ENCODE peak calls at places on chromosomes 5 and 9, in seven cellular contexts. V is GM23248, L is RKO, C is suprapubic skin, Y is iPS-NIHi11, T is WTC11, S is right cardiac atrium. Q is an unnamed sample.

GRCh38 chr9:6506571-6506970 is 93.6 kb downstream of the UHRF2 start:
- DNase-seq in V (peak; percentile 63), L (no peak), C (no peak), Y (no peak), T (no peak), S (no peak), Q (no peak)

GRCh38 chr9:127860779-127861178 is 6.3 kb upstream of the ENG start:
- DNase-seq in V (no peak), L (no peak), C (no peak), Y (no peak), T (no peak), S (no peak), Q (no peak)

GRCh38 chr5:136004436-136004835 is 24.4 kb upstream of the TGFBI start:
- DNase-seq in V (peak; percentile 93), L (peak; percentile 7), C (no peak), Y (no peak), T (no peak), S (no peak), Q (no peak)

GRCh38 chr9:77588319-77588937 is 59.7 kb downstream of the GNA14 start:
- DNase-seq in V (peak; percentile 90), L (peak; percentile 68), C (no peak), Y (peak; percentile 13), T (no peak), S (no peak), Q (peak; percentile 8)

GRCh38 chr9:124870723-124871122 is 8.8 kb downstream of the ARPC5L start:
- DNase-seq in V (no peak), L (peak; percentile 32), C (no peak), Y (no peak), T (no peak), S (no peak), Q (no peak)

GRCh38 chr9:81595887-81596558 is 93.3 kb downstream of the TLE1 start:
- DNase-seq in V (no peak), L (no peak), C (no peak), Y (peak; percentile 47), T (peak; percentile 39), S (no peak), Q (peak; percentile 55)

GRCh38 chr9:127237801-127238200 is 26.8 kb upstream of the GARNL3 start:
- DNase-seq in V (no peak), L (no peak), C (no peak), Y (no peak), T (no peak), S (no peak), Q (no peak)

GRCh38 chr9:130225586-130225985 is 40.0 kb upstream of the HMCN2 start:
- DNase-seq in V (no peak), L (no peak), C (no peak), Y (no peak), T (no peak), S (peak; percentile 33), Q (no peak)

GRCh38 chr5:79689541-79690466 is at the start of gene CMYA5:
- DNase-seq in V (peak; percentile 66), L (no peak), C (peak; percentile 79), Y (peak; percentile 56), T (peak; percentile 70), S (peak; percentile 87), Q (peak; percentile 67)

GRCh38 chr5:948472-949274 is 56.0 kb downstream of the TRIP13 start:
- DNase-seq in V (no peak), L (no peak), C (peak; percentile 67), Y (peak; percentile 6), T (no peak), S (no peak), Q (no peak)

GRCh38 chr5:172798422-172799215 is 27.6 kb upstream of the DUSP1 start:
- DNase-seq in V (peak; percentile 95), L (peak; percentile 51), C (no peak), Y (no peak), T (no peak), S (no peak), Q (no peak)

GRCh38 chr9:91214086-91214485 is 147.6 kb downstream of the AUH start:
- DNase-seq in V (peak; percentile 48), L (peak; percentile 32), C (no peak), Y (no peak), T (no peak), S (no peak), Q (no peak)

GRCh38 chr9:137663584-137663983 is 44.8 kb downstream of the EHMT1 start:
- DNase-seq in V (no peak), L (no peak), C (no peak), Y (no peak), T (no peak), S (no peak), Q (no peak)

GRCh38 chr9:35910613-35911488 is 1.6 kb downstream of the SPAAR start:
- DNase-seq in V (peak; percentile 68), L (peak; percentile 42), C (no peak), Y (peak; percentile 63), T (no peak), S (no peak), Q (peak; percentile 46)

GRCh38 chr5:132850066-132850465 is 16.2 kb downstream of the GDF9 start:
- DNase-seq in V (peak; percentile 82), L (peak; percentile 48), C (no peak), Y (no peak), T (no peak), S (no peak), Q (no peak)

GRCh38 chr9:95096807-95097206 is 220.7 kb downstream of the FANCC start:
- DNase-seq in V (no peak), L (no peak), C (no peak), Y (no peak), T (no peak), S (peak; percentile 10), Q (no peak)

GRCh38 chr5:110354341-110354740 is 372.1 kb downstream of the TMEM232 start:
- DNase-seq in V (peak; percentile 45), L (no peak), C (no peak), Y (no peak), T (no peak), S (no peak), Q (no peak)

GRCh38 chr5:80117446-80117845 is 82.3 kb downstream of the THBS4 start:
- DNase-seq in V (no peak), L (no peak), C (no peak), Y (no peak), T (no peak), S (no peak), Q (no peak)

GRCh38 chr9:107465467-107466451 is 23.8 kb downstream of the KLF4 start:
- DNase-seq in V (peak; percentile 88), L (no peak), C (peak; percentile 91), Y (peak; percentile 91), T (peak; percentile 79), S (peak; percentile 91), Q (peak; percentile 89)

GRCh38 chr5:74432240-74432639 is 208.3 kb downstream of the ENC1 start:
- DNase-seq in V (no peak), L (no peak), C (no peak), Y (no peak), T (no peak), S (no peak), Q (no peak)

GRCh38 chr5:17991775-17992174 is 357.5 kb downstream of the TAF11L14 start:
- DNase-seq in V (no peak), L (no peak), C (no peak), Y (peak; percentile 17), T (no peak), S (no peak), Q (no peak)

Q was measured in neural progenitor cell.